ENCODE peak calls at places on chromosomes 3 and 15, in eight cellular contexts. E, F, I, B, M, U, D and P are unnamed samples.

GRCh38 chr15:76996076-76996525 is 1.2 kb downstream of the PSTPIP1 start:
- DNase-seq in E (no peak), F (no peak), I (no peak), B (no peak), M (no peak), U (no peak), D (no peak), P (no peak)

GRCh38 chr15:40928975-40929729 is at the start of gene DLL4:
- DNase-seq in E (peak; percentile 74), F (no peak), I (no peak), B (no peak), M (peak; percentile 50), U (peak; percentile 24), D (no peak), P (peak; percentile 81)

GRCh38 chr15:35583863-35584528 is 38.0 kb upstream of the DPH6 start:
- DNase-seq in E (no peak), F (no peak), I (no peak), B (no peak), M (peak; percentile 68), U (no peak), D (no peak), P (no peak)

GRCh38 chr3:110814170-110815007 is 257.2 kb upstream of the NECTIN3 start:
- DNase-seq in E (no peak), F (no peak), I (no peak), B (no peak), M (peak; percentile 81), U (peak; percentile 81), D (no peak), P (no peak)

GRCh38 chr15:51621917-51622268 is 678 bp downstream of the DMXL2 start:
- DNase-seq in E (peak; percentile 42), F (peak; percentile 66), I (peak; percentile 2), B (no peak), M (peak; percentile 72), U (peak; percentile 11), D (no peak), P (peak; percentile 14)

GRCh38 chr3:134027631-134028030 is 2.1 kb downstream of the SLCO2A1 start:
- DNase-seq in E (no peak), F (no peak), I (no peak), B (no peak), M (no peak), U (no peak), D (no peak), P (no peak)

GRCh38 chr3:100045696-100046095 is 68.6 kb downstream of the FILIP1L start:
- DNase-seq in E (no peak), F (no peak), I (no peak), B (no peak), M (peak; percentile 98), U (peak; percentile 98), D (no peak), P (no peak)

GRCh38 chr3:105385868-105386508 is 19.3 kb downstream of the ALCAM start:
- DNase-seq in E (no peak), F (no peak), I (no peak), B (no peak), M (no peak), U (no peak), D (no peak), P (no peak)

GRCh38 chr3:124467980-124468902 is 262.0 kb upstream of the UMPS start:
- DNase-seq in E (peak; percentile 48), F (peak; percentile 61), I (no peak), B (peak; percentile 33), M (peak; percentile 52), U (no peak), D (no peak), P (peak; percentile 59)

GRCh38 chr15:41801850-41802455 is 25.9 kb upstream of the JMJD7 start:
- DNase-seq in E (no peak), F (peak; percentile 1), I (no peak), B (peak; percentile 59), M (peak; percentile 10), U (no peak), D (no peak), P (no peak)

GRCh38 chr15:45276851-45277250 is 24.8 kb downstream of the SLC28A2 start:
- DNase-seq in E (no peak), F (no peak), I (no peak), B (no peak), M (peak; percentile 44), U (no peak), D (no peak), P (no peak)

GRCh38 chr3:9172851-9173320 is 76.6 kb downstream of the SRGAP3 start:
- DNase-seq in E (peak; percentile 63), F (no peak), I (no peak), B (no peak), M (no peak), U (no peak), D (no peak), P (no peak)

GRCh38 chr3:152444029-152444641 is 175.4 kb downstream of the MBNL1 start:
- DNase-seq in E (no peak), F (no peak), I (no peak), B (peak; percentile 65), M (peak; percentile 78), U (peak; percentile 36), D (no peak), P (no peak)

GRCh38 chr15:40590635-40591105 is 3.4 kb upstream of the KNL1 start:
- DNase-seq in E (peak; percentile 41), F (no peak), I (no peak), B (no peak), M (peak; percentile 61), U (no peak), D (no peak), P (no peak)

GRCh38 chr3:158711886-158712285 is 20.4 kb downstream of the RARRES1 start:
- DNase-seq in E (no peak), F (no peak), I (no peak), B (no peak), M (peak; percentile 84), U (peak; percentile 61), D (no peak), P (no peak)

GRCh38 chr3:45546636-45547201 is 47.8 kb upstream of the LIMD1 start:
- DNase-seq in E (no peak), F (no peak), I (no peak), B (no peak), M (no peak), U (no peak), D (no peak), P (no peak)

GRCh38 chr15:76502678-76503077 is 166.1 kb downstream of the ISL2 start:
- DNase-seq in E (no peak), F (no peak), I (no peak), B (no peak), M (peak; percentile 2), U (no peak), D (no peak), P (no peak)

GRCh38 chr3:170083343-170083742 is 45.5 kb downstream of the GPR160 start:
- DNase-seq in E (no peak), F (no peak), I (no peak), B (no peak), M (no peak), U (no peak), D (no peak), P (no peak)

GRCh38 chr3:53837331-53837730 is 8.9 kb downstream of the CHDH start:
- DNase-seq in E (no peak), F (no peak), I (no peak), B (no peak), M (no peak), U (no peak), D (no peak), P (no peak)

GRCh38 chr3:115341208-115341607 is 194.1 kb upstream of the ZBTB20 start:
- DNase-seq in E (no peak), F (no peak), I (no peak), B (no peak), M (peak; percentile 62), U (no peak), D (no peak), P (no peak)

GRCh38 chr15:62079594-62079993 is 12.8 kb downstream of the C2CD4A start:
- DNase-seq in E (no peak), F (no peak), I (no peak), B (no peak), M (no peak), U (no peak), D (no peak), P (no peak)
- H3K27ac ChIP-seq in E (no peak overlapping the region), F (no peak overlapping the region), I (no peak overlapping the region), B (no peak overlapping the region), M (no peak overlapping the region), U (no peak overlapping the region), D (no peak overlapping the region), P (no peak overlapping the region)

GRCh38 chr3:185750015-185750414 is 74.8 kb downstream of the IGF2BP2 start:
- DNase-seq in E (no peak), F (no peak), I (no peak), B (no peak), M (no peak), U (no peak), D (no peak), P (no peak)
- H3K27ac ChIP-seq in E (no peak overlapping the region), F (no peak overlapping the region), I (no peak overlapping the region), B (no peak overlapping the region), M (no peak overlapping the region), U (no peak overlapping the region), D (no peak overlapping the region), P (no peak overlapping the region)

GRCh38 chr3:43379343-43379742 is 93.0 kb downstream of the SNRK start:
- DNase-seq in E (no peak), F (no peak), I (peak; percentile 36), B (no peak), M (peak; percentile 64), U (peak; percentile 27), D (no peak), P (no peak)

GRCh38 chr3:43372809-43373587 is 86.7 kb downstream of the SNRK start:
- DNase-seq in E (no peak), F (no peak), I (no peak), B (no peak), M (no peak), U (no peak), D (no peak), P (no peak)

GRCh38 chr3:43373588-43373935 is 87.2 kb downstream of the SNRK start:
- DNase-seq in E (no peak), F (no peak), I (no peak), B (no peak), M (peak; percentile 47), U (no peak), D (no peak), P (no peak)

DNA sequence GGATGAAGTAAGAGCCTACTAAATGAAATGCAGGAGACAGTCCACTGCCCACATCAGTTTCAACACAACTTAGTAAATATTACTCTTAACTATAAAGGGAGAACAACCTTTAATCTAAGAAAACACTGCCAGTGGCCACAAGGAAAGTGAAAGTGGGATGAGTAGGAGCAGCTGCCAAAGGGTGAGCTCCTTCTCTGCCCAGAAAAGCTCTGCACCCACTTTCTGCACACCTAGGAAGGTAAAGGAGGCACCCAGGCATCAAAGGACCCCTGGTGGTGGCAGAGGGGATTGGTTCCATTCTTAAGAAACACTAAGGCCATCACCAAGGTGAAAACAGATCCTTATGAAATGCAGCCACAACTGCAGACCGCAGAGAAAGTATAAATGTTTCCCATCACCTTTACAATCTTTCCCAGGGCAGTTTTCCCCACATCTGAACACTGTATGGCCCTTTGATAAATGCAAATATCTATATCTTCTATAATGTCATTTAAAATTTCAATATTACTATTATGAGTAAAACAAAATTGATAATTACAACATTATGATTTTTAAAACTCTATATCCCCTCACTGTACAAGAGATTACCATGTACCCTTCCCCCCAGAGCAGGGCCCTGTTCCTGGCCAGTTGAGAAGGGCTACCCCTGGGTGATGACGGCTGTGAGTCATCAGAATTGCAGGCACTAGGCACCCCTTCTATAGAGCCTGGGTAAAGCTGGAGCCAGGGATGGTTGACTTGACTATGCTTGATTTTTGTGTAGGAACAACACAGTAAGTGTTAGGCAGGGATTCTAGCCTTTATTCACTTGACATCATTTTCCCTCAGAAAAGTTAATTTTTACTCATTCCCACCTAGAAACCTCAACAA is 92.0 kb downstream of the SNRK start:
- DNase-seq in E (peak; percentile 75), F (no peak), I (no peak), B (no peak), M (peak; percentile 44), U (no peak), D (peak; percentile 44), P (peak; percentile 52)
- H3K27ac ChIP-seq in E (no peak overlapping the region), F (peak overlapping the region; percentile 48), I (peak overlapping the region; percentile 68), B (no peak overlapping the region), M (no peak overlapping the region), U (no peak overlapping the region), D (no peak overlapping the region), P (no peak overlapping the region)

GRCh38 chr3:69086133-69086722 is 1.5 kb downstream of the ARL6IP5 start:
- DNase-seq in E (peak; percentile 92), F (peak; percentile 84), I (peak; percentile 88), B (no peak), M (peak; percentile 95), U (peak; percentile 78), D (peak; percentile 50), P (peak; percentile 94)
- H3K27ac ChIP-seq in E (peak overlapping the region; percentile 79), F (peak overlapping the region; percentile 93), I (peak overlapping the region; percentile 97), B (peak overlapping the region; percentile 89), M (peak overlapping the region; percentile 85), U (peak overlapping the region; percentile 83), D (peak overlapping the region; percentile 89), P (peak overlapping the region; percentile 95)